ENCODE peak calls at places on chromosomes 4 and X, in four cellular contexts. C, S, D and P are unnamed samples.

GRCh38 chr4:183416878-183417277 is 27.6 kb upstream of the CDKN2AIP start:
- DNase-seq in C (no peak), S (peak; percentile 1), D (no peak), P (no peak)

GRCh38 chr4:5812506-5813229 is 80.2 kb downstream of the CRMP1 start:
- DNase-seq in C (peak; percentile 35), S (no peak), D (peak; percentile 58), P (peak; percentile 89)

GRCh38 chrX:41734530-41734929 is 10.5 kb downstream of the GPR82 start:
- DNase-seq in C (no peak), S (no peak), D (peak; percentile 27), P (peak; percentile 37)

GRCh38 chr4:54482529-54482961 is 175.2 kb upstream of the KIT start:
- DNase-seq in C (no peak), S (no peak), D (no peak), P (no peak)

GRCh38 chr4:34250562-34250961 is 1993.8 kb downstream of the ARAP2 start:
- DNase-seq in C (no peak), S (no peak), D (no peak), P (no peak)

GRCh38 chrX:39416547-39417262 is 615.4 kb downstream of the MID1IP1 start:
- DNase-seq in C (no peak), S (no peak), D (no peak), P (no peak)

GRCh38 chrX:7143076-7143475 is 4.4 kb upstream of the STS start:
- DNase-seq in C (no peak), S (no peak), D (no peak), P (no peak)

GRCh38 chrX:68697465-68698125 is 50.1 kb downstream of the STARD8 start:
- DNase-seq in C (no peak), S (no peak), D (no peak), P (no peak)

GRCh38 chr4:152023674-152024073 is 262.9 kb upstream of the GATB start:
- DNase-seq in C (no peak), S (no peak), D (no peak), P (no peak)

GRCh38 chr4:177367336-177367735 is 57.7 kb downstream of the NEIL3 start:
- DNase-seq in C (no peak), S (no peak), D (no peak), P (peak; percentile 68)

GRCh38 chr4:8281519-8282133 is 12.1 kb downstream of the HTRA3 start:
- DNase-seq in C (no peak), S (peak; percentile 88), D (no peak), P (no peak)

GRCh38 chr4:107183155-107183774 is 147.2 kb upstream of the DKK2 start:
- DNase-seq in C (no peak), S (no peak), D (peak; percentile 44), P (peak; percentile 85)

GRCh38 chr4:98522603-98523395 is 135.6 kb downstream of the TSPAN5 start:
- DNase-seq in C (no peak), S (no peak), D (no peak), P (no peak)

GRCh38 chrX:115988825-115989224 is 181.7 kb upstream of the AGTR2 start:
- DNase-seq in C (no peak), S (no peak), D (peak; percentile 16), P (peak; percentile 22)

GRCh38 chr4:172830295-172830764 is 338.3 kb upstream of the GALNT7 start:
- DNase-seq in C (no peak), S (no peak), D (peak; percentile 12), P (peak; percentile 63)

GRCh38 chrX:12080265-12080664 is 58.0 kb upstream of the FRMPD4 start:
- DNase-seq in C (no peak), S (no peak), D (peak; percentile 18), P (peak; percentile 72)

GRCh38 chrX:39516399-39516798 is 581.4 kb downstream of the BCOR start:
- DNase-seq in C (no peak), S (no peak), D (peak; percentile 30), P (no peak)

GRCh38 chr4:152778656-152779512 is 646 bp downstream of the TIGD4 start:
- DNase-seq in C (peak; percentile 49), S (no peak), D (peak; percentile 43), P (peak; percentile 65)

GRCh38 chrX:33721927-33722326 is 410.2 kb downstream of the FAM47A start:
- DNase-seq in C (no peak), S (no peak), D (no peak), P (no peak)

GRCh38 chrX:44596277-44596676 is 53.6 kb upstream of the FUNDC1 start:
- DNase-seq in C (no peak), S (no peak), D (no peak), P (no peak)

GRCh38 chr4:79472693-79473552 is 64.9 kb upstream of the GK2 start:
- DNase-seq in C (no peak), S (no peak), D (no peak), P (no peak)

GRCh38 chrX:154439841-154440240 is 2.9 kb downstream of the GDI1 start:
- DNase-seq in C (no peak), S (no peak), D (no peak), P (no peak)

GRCh38 chr4:7630559-7631287 is 196.0 kb upstream of the PSAPL1 start:
- DNase-seq in C (no peak), S (no peak), D (peak; percentile 75), P (no peak)

GRCh38 chrX:17375631-17376380 is 806 bp downstream of the NHS start:
- DNase-seq in C (no peak), S (no peak), D (peak; percentile 64), P (peak; percentile 36)

GRCh38 chr4:150133605-150134004 is 55.4 kb downstream of the DCLK2 start:
- DNase-seq in C (no peak), S (no peak), D (no peak), P (no peak)

GRCh38 chr4:168832746-168833575 is 177.1 kb downstream of the CBR4 start:
- DNase-seq in C (peak; percentile 55), S (peak; percentile 78), D (peak; percentile 84), P (peak; percentile 78)

GRCh38 chr4:122874194-122874593 is 47.6 kb downstream of the FGF2 start:
- DNase-seq in C (no peak), S (no peak), D (no peak), P (no peak)

GRCh38 chrX:153519569-153520285 is 2.3 kb downstream of the ATP2B3 start:
- DNase-seq in C (no peak), S (no peak), D (no peak), P (no peak)

GRCh38 chr4:101169044-101170014 is 178.0 kb downstream of the PPP3CA start:
- DNase-seq in C (no peak), S (no peak), D (peak; percentile 29), P (peak; percentile 95)

GRCh38 chrX:10111364-10112148 is 45.2 kb upstream of the CLCN4 start:
- DNase-seq in C (no peak), S (no peak), D (no peak), P (no peak)

GRCh38 chr4:117495802-117496201 is 410.4 kb upstream of the TRAM1L1 start:
- DNase-seq in C (no peak), S (no peak), D (no peak), P (no peak)

GRCh38 chr4:117488692-117489091 is 403.3 kb upstream of the TRAM1L1 start:
- DNase-seq in C (no peak), S (no peak), D (no peak), P (no peak)

DNA sequence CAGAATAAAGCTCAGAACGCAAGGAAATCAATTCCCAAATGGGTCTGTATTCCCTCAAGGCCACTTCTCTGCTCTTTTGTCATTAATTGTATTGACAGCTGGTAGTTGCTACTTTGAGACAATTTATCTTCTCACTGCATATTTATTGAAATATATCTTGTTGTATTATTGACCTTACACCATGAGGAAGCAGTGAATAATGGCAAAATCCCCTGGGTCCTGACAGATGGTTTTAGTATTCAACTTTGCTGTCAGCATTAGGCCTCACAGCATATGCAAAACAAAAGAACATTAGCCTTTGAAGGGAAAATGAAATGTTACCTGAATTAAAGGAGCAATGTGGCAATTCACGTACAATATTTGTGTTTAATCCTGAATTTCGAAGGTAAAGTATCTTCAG is 406.2 kb upstream of the TRAM1L1 start:
- DNase-seq in C (no peak), S (no peak), D (no peak), P (no peak)
- TF ChIP-seq POLR2AphosphoS5 in C (no peak), S (no peak), D (no peak), P (no peak)

GRCh38 chr4:104385713-104386112 is 109.0 kb downstream of the CXXC4 start:
- DNase-seq in C (no peak), S (no peak), D (no peak), P (no peak)

GRCh38 chr4:104381729-104382128 is 113.0 kb downstream of the CXXC4 start:
- DNase-seq in C (no peak), S (no peak), D (no peak), P (no peak)

GRCh38 chr4:104382961-104383360 is 111.7 kb downstream of the CXXC4 start:
- DNase-seq in C (no peak), S (no peak), D (no peak), P (no peak)
- TF ChIP-seq POLR2AphosphoS5 in C (no peak), S (no peak), D (no peak), P (no peak)

GRCh38 chrX:81120270-81120935 is 81.3 kb downstream of the HMGN5 start:
- DNase-seq in C (no peak), S (no peak), D (no peak), P (no peak)

GRCh38 chrX:81120936-81121351 is 80.8 kb downstream of the HMGN5 start:
- DNase-seq in C (no peak), S (no peak), D (peak; percentile 8), P (peak; percentile 71)

DNA sequence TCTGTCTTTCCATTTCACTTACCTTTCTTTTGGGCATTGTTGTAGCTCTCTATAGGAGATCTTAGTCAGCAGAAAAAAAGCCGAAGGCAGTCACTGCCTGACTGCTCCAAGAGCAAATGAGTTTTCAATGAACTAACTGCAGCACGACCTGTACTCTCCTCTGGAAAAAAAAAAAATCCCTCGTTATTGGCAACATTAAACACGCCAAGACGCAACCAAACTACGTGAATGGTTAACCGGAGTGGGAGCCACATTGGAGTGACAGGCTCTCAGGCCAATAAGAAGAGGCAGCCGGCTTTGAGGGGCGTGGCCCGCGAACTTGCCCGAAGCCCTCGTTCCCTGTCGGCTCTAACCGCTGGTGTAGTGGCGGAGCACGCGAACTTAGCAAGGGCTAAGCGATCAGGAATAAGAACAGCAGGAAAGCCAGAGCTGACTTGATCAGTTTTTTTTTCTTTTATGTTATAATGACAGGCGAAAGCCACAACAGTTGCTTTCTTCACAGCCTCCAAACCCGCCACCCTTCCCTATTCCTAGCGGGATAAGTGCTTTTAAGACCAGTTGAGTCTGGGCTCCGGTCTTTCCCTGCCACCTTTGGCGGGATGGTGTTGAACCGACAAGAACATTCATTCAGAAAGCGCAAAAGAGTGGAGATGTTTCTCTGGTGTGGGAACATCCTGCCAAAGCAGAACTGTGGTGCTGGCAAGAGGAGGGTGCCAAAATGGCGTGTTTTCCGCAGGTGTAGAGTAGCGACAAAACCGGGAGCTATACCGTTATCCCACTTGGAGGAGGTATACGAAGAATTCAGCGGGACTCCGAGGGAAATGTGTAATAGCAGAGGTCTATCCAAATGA is 80.0 kb downstream of the HMGN5 start:
- DNase-seq in C (peak; percentile 83), S (peak; percentile 92), D (peak; percentile 70), P (peak; percentile 90)
- TF ChIP-seq POLR2AphosphoS5 in C (no peak), S (no peak), D (no peak), P (peak; percentile 59)

DNA sequence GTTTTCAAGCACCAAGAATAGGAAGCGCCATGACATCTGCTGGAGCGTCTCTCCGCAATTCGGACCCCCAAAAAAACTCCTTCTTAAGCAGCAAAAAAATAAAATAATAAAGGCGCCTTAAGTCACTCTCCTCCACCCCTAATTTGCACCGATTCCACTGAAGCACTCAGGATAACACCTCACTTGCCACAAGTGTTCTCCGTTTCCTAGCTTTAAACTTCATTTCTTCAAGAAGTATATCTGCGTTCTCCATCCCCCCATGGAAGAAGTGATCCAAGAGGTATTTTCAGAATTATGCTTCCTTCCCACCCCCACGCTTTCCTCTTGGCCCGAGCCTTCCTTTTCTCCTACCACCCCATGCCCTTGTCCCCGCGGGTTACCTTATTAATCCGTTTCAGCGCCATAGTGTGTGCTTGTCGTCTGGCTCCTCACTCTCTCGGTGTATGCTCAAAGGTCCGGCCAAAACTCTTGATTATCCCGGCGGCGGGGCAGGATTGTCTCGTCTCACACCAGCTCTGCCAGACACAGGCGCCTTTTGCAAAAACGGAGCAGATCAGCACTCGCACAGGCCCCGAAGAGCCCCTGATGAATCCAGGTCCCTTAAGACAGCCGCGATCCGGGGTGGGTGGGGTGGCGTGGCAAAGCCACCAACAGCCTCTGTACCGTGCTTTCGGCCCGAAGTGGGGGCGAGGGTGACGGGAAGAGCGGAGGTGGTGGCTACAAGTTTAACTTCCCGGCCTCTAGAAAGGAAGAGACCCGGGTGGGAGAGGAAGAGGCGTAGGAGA is 1.1 kb downstream of the UBE2D3 start:
- DNase-seq in C (no peak), S (no peak), D (no peak), P (no peak)
- TF ChIP-seq POLR2AphosphoS5 in C (no peak), S (no peak), D (no peak), P (peak; percentile 38)